ENCODE peak calls at places on chromosomes 7 and 10, in six cellular contexts. One of them, this sample, is unnamed.
A peak's percentile ranks its signal among the peaks of the same experiment; 100 is the strongest.

GRCh38 chr10:126188679-126189200 is 199.5 kb downstream of the ADAM12 start:
- DNase-seq in GM23248: no peak
- DNase-seq in AG04450: no peak
- DNase-seq in BE2C: no peak
- DNase-seq in HFFc6: no peak
- DNase-seq in EL: no peak
- DNase-seq in this sample: no peak

GRCh38 chr10:110789604-110790428 is 81.9 kb upstream of the PDCD4 start:
- DNase-seq in EL: no peak
- DNase-seq in BE2C: peak; percentile 67
- DNase-seq in GM23248: no peak
- DNase-seq in HFFc6: no peak
- DNase-seq in AG04450: no peak
- DNase-seq in this sample: no peak

GRCh38 chr7:25854608-25855497 is 297.1 kb upstream of the NFE2L3 start:
- DNase-seq in AG04450: peak; percentile 99
- DNase-seq in BE2C: peak; percentile 86
- DNase-seq in EL: peak; percentile 79
- DNase-seq in GM23248: peak; percentile 99
- DNase-seq in HFFc6: peak; percentile 85
- DNase-seq in this sample: peak; percentile 99

GRCh38 chr7:152588350-152588749 is 87.6 kb downstream of the XRCC2 start:
- DNase-seq in GM23248: peak; percentile 79
- DNase-seq in AG04450: peak; percentile 23
- DNase-seq in EL: peak; percentile 52
- DNase-seq in HFFc6: peak; percentile 63
- DNase-seq in BE2C: no peak
- DNase-seq in this sample: peak; percentile 65

GRCh38 chr7:149422914-149423285 is 38.0 kb downstream of the ZNF777 start:
- DNase-seq in HFFc6: no peak
- DNase-seq in BE2C: no peak
- DNase-seq in EL: no peak
- DNase-seq in AG04450: no peak
- DNase-seq in GM23248: no peak
- DNase-seq in this sample: no peak

GRCh38 chr10:25050402-25050801 is 34.0 kb downstream of the THNSL1 start:
- DNase-seq in AG04450: no peak
- DNase-seq in GM23248: no peak
- DNase-seq in HFFc6: no peak
- DNase-seq in EL: no peak
- DNase-seq in BE2C: no peak
- DNase-seq in this sample: no peak

GRCh38 chr7:101696-102376 is 90.5 kb upstream of the FAM20C start:
- DNase-seq in AG04450: peak; percentile 8
- DNase-seq in GM23248: peak; percentile 52
- DNase-seq in HFFc6: peak; percentile 79
- DNase-seq in EL: peak; percentile 96
- DNase-seq in BE2C: no peak
- DNase-seq in this sample: peak; percentile 70

GRCh38 chr7:25101817-25102216 is 23.2 kb downstream of the CYCS start:
- DNase-seq in HFFc6: no peak
- DNase-seq in BE2C: no peak
- DNase-seq in EL: no peak
- DNase-seq in AG04450: no peak
- DNase-seq in GM23248: no peak
- DNase-seq in this sample: no peak

GRCh38 chr10:71888623-71889387 is 37.8 kb upstream of the PSAP start:
- DNase-seq in HFFc6: peak; percentile 59
- DNase-seq in GM23248: peak; percentile 92
- DNase-seq in AG04450: peak; percentile 55
- DNase-seq in EL: peak; percentile 78
- DNase-seq in BE2C: peak; percentile 85
- DNase-seq in this sample: peak; percentile 88

GRCh38 chr10:112634096-112634830 is 187.2 kb downstream of the VTI1A start:
- DNase-seq in HFFc6: peak; percentile 21
- DNase-seq in BE2C: no peak
- DNase-seq in GM23248: peak; percentile 51
- DNase-seq in AG04450: no peak
- DNase-seq in EL: peak; percentile 56
- DNase-seq in this sample: peak; percentile 49

GRCh38 chr10:132071667-132072066 is 5.9 kb downstream of the JAKMIP3 start:
- DNase-seq in EL: no peak
- DNase-seq in BE2C: no peak
- DNase-seq in HFFc6: no peak
- DNase-seq in GM23248: no peak
- DNase-seq in AG04450: no peak
- DNase-seq in this sample: no peak

GRCh38 chr10:35409808-35410207 is 73.5 kb downstream of the CCNY start:
- DNase-seq in EL: no peak
- DNase-seq in GM23248: no peak
- DNase-seq in BE2C: no peak
- DNase-seq in AG04450: no peak
- DNase-seq in HFFc6: no peak
- DNase-seq in this sample: no peak

GRCh38 chr10:102394079-102394800 is 1.3 kb upstream of the NFKB2 start:
- DNase-seq in BE2C: peak; percentile 89
- DNase-seq in AG04450: peak; percentile 82
- DNase-seq in HFFc6: peak; percentile 83
- DNase-seq in GM23248: peak; percentile 96
- DNase-seq in EL: peak; percentile 95
- DNase-seq in this sample: peak; percentile 85

GRCh38 chr10:24849537-24850299 is 102.7 kb downstream of the PRTFDC1 start:
- DNase-seq in AG04450: no peak
- DNase-seq in HFFc6: no peak
- DNase-seq in BE2C: no peak
- DNase-seq in EL: no peak
- DNase-seq in GM23248: no peak
- DNase-seq in this sample: no peak

GRCh38 chr10:10804998-10805737 is 212.5 kb upstream of the CELF2 start:
- DNase-seq in AG04450: no peak
- DNase-seq in HFFc6: peak; percentile 77
- DNase-seq in BE2C: no peak
- DNase-seq in GM23248: peak; percentile 84
- DNase-seq in EL: peak; percentile 93
- DNase-seq in this sample: peak; percentile 88

GRCh38 chr10:24826022-24826421 is 102.3 kb upstream of the ARHGAP21 start:
- DNase-seq in GM23248: peak; percentile 84
- DNase-seq in AG04450: peak; percentile 46
- DNase-seq in EL: peak; percentile 67
- DNase-seq in HFFc6: peak; percentile 57
- DNase-seq in BE2C: no peak
- DNase-seq in this sample: peak; percentile 84

GRCh38 chr7:31487476-31487875 is 26.4 kb upstream of the ITPRID1 start:
- DNase-seq in GM23248: no peak
- DNase-seq in HFFc6: no peak
- DNase-seq in AG04450: no peak
- DNase-seq in BE2C: no peak
- DNase-seq in EL: no peak
- DNase-seq in this sample: no peak

GRCh38 chr10:100982916-100983830 is 4.1 kb downstream of the MRPL43 start:
- DNase-seq in AG04450: no peak
- DNase-seq in HFFc6: no peak
- DNase-seq in BE2C: no peak
- DNase-seq in EL: no peak
- DNase-seq in GM23248: no peak
- DNase-seq in this sample: no peak

GRCh38 chr7:41679566-41679965 is 23.3 kb downstream of the INHBA start:
- DNase-seq in HFFc6: peak; percentile 75
- DNase-seq in EL: peak; percentile 63
- DNase-seq in BE2C: no peak
- DNase-seq in GM23248: peak; percentile 41
- DNase-seq in AG04450: no peak
- DNase-seq in this sample: no peak

GRCh38 chr10:48496831-48497792 is 107.8 kb downstream of the ARHGAP22 start:
- DNase-seq in HFFc6: peak; percentile 72
- DNase-seq in BE2C: no peak
- DNase-seq in GM23248: peak; percentile 90
- DNase-seq in EL: peak; percentile 80
- DNase-seq in AG04450: peak; percentile 47
- DNase-seq in this sample: peak; percentile 73

GRCh38 chr7:91962419-91962818 is 21.8 kb downstream of the AKAP9 start:
- DNase-seq in HFFc6: no peak
- DNase-seq in BE2C: no peak
- DNase-seq in AG04450: no peak
- DNase-seq in EL: no peak
- DNase-seq in GM23248: no peak
- DNase-seq in this sample: no peak

GRCh38 chr7:1535100-1535458 is 4.6 kb downstream of the MAFK start:
- DNase-seq in BE2C: no peak
- DNase-seq in GM23248: no peak
- DNase-seq in AG04450: no peak
- DNase-seq in HFFc6: no peak
- DNase-seq in EL: no peak
- DNase-seq in this sample: no peak

This sample was measured in AG10803.